ENCODE peak calls at places on chromosomes 5 and 9, in eight cellular contexts. N is Peyer's patch, I is IMR-90, H is body of pancreas, D is breast epithelium, B is right lobe of liver, Q is uterus, Y is GM12891. M is an unnamed sample.

GRCh38 chr5:125311743-125312142 is 565.3 kb upstream of the ZNF608 start:
- DNase-seq in N (no peak), I (peak; percentile 94), H (no peak), D (no peak), B (no peak), Q (no peak), Y (no peak), M (no peak)

GRCh38 chr9:82722556-82722955 is 340.4 kb downstream of the RASEF start:
- DNase-seq in N (no peak), I (no peak), H (no peak), D (no peak), B (no peak), Q (no peak), Y (no peak), M (no peak)

GRCh38 chr9:126690431-126691051 is 76.8 kb downstream of the LMX1B start:
- DNase-seq in N (peak; percentile 73), I (no peak), H (peak; percentile 69), D (peak; percentile 70), B (peak; percentile 60), Q (no peak), Y (peak; percentile 86), M (no peak)

GRCh38 chr5:133870661-133871060 is 97.8 kb downstream of the C5orf15 start:
- DNase-seq in N (no peak), I (peak; percentile 58), H (no peak), D (no peak), B (no peak), Q (no peak), Y (no peak), M (no peak)

GRCh38 chr5:57383093-57383861 is 99.3 kb downstream of the ACTBL2 start:
- DNase-seq in N (no peak), I (peak; percentile 99), H (no peak), D (no peak), B (no peak), Q (no peak), Y (no peak), M (no peak)

GRCh38 chr9:105459329-105459728 is 11.5 kb downstream of the FSD1L start:
- DNase-seq in N (no peak), I (no peak), H (no peak), D (no peak), B (no peak), Q (no peak), Y (no peak), M (no peak)

GRCh38 chr5:160894-161540 is 30.3 kb upstream of the LRRC14B start:
- DNase-seq in N (peak; percentile 25), I (no peak), H (no peak), D (peak; percentile 38), B (no peak), Q (no peak), Y (no peak), M (no peak)

GRCh38 chr5:126119894-126120442 is 303.2 kb upstream of the GRAMD2B start:
- DNase-seq in N (no peak), I (no peak), H (no peak), D (no peak), B (no peak), Q (no peak), Y (no peak), M (no peak)

GRCh38 chr9:128249914-128250838 is 25.6 kb downstream of the GOLGA2 start:
- DNase-seq in N (peak; percentile 98), I (peak; percentile 33), H (peak; percentile 96), D (peak; percentile 93), B (peak; percentile 91), Q (peak; percentile 65), Y (peak; percentile 94), M (no peak)

GRCh38 chr9:126326228-126327015 is at the start of gene MVB12B:
- DNase-seq in N (peak; percentile 72), I (peak; percentile 8), H (peak; percentile 44), D (no peak), B (no peak), Q (peak; percentile 21), Y (peak; percentile 67), M (no peak)

GRCh38 chr5:177008716-177009115 is 2.1 kb upstream of the UIMC1 start:
- DNase-seq in N (no peak), I (no peak), H (no peak), D (no peak), B (no peak), Q (no peak), Y (no peak), M (no peak)

GRCh38 chr5:2740051-2740848 is 11.2 kb downstream of the IRX2 start:
- DNase-seq in N (no peak), I (no peak), H (no peak), D (no peak), B (no peak), Q (no peak), Y (no peak), M (no peak)

GRCh38 chr5:14676320-14676719 is 11.8 kb downstream of the OTULIN start:
- DNase-seq in N (no peak), I (peak; percentile 40), H (peak; percentile 69), D (no peak), B (no peak), Q (no peak), Y (no peak), M (no peak)
- TF ChIP-seq POLR2A in N (no peak), I (no peak), H (no peak), D (no peak), B (no peak), Q (no peak), Y (no peak), M (no peak)

GRCh38 chr5:116880150-116880549 is 305.5 kb upstream of the SEMA6A start:
- DNase-seq in N (no peak), I (no peak), H (no peak), D (no peak), B (no peak), Q (no peak), Y (no peak), M (no peak)
- TF ChIP-seq POLR2A in N (no peak), I (no peak), H (no peak), D (no peak), B (no peak), Q (no peak), Y (no peak), M (no peak)

GRCh38 chr5:181261320-181262085 is 560 bp upstream of the TRIM52 start:
- DNase-seq in N (peak; percentile 86), I (peak; percentile 50), H (peak; percentile 66), D (no peak), B (peak; percentile 85), Q (peak; percentile 62), Y (peak; percentile 52), M (no peak)
- TF ChIP-seq POLR2A in N (peak; percentile 76), I (peak; percentile 69), H (peak; percentile 64), D (peak; percentile 39), B (peak; percentile 84), Q (no peak), Y (peak; percentile 73), M (no peak)

GRCh38 chr5:87411586-87412416 is 929 bp downstream of the CCNH start:
- DNase-seq in N (no peak), I (peak; percentile 63), H (peak; percentile 17), D (no peak), B (no peak), Q (peak; percentile 24), Y (no peak), M (peak; percentile 89)
- TF ChIP-seq POLR2A in N (peak; percentile 16), I (no peak), H (no peak), D (no peak), B (no peak), Q (no peak), Y (no peak), M (no peak)

GRCh38 chr5:131262953-131263541 is 806 bp upstream of the CDC42SE2 start:
- DNase-seq in N (no peak), I (no peak), H (no peak), D (no peak), B (no peak), Q (no peak), Y (no peak), M (no peak)

GRCh38 chr5:131265318-131265803 is 1.5 kb downstream of the CDC42SE2 start:
- DNase-seq in N (no peak), I (peak; percentile 38), H (peak; percentile 47), D (no peak), B (no peak), Q (no peak), Y (no peak), M (no peak)

GRCh38 chr5:131261483-131261882 is 2.4 kb upstream of the CDC42SE2 start:
- DNase-seq in N (no peak), I (no peak), H (no peak), D (no peak), B (no peak), Q (no peak), Y (no peak), M (no peak)

GRCh38 chr5:131264453-131265200 is 774 bp downstream of the CDC42SE2 start:
- DNase-seq in N (peak; percentile 72), I (peak; percentile 28), H (peak; percentile 36), D (no peak), B (peak; percentile 66), Q (peak; percentile 20), Y (no peak), M (no peak)

GRCh38 chr5:131263648-131264452 is at the start of gene CDC42SE2:
- DNase-seq in N (peak; percentile 92), I (peak; percentile 80), H (peak; percentile 84), D (peak; percentile 73), B (peak; percentile 89), Q (peak; percentile 79), Y (peak; percentile 71), M (no peak)
- TF ChIP-seq POLR2A in N (peak; percentile 99), I (peak; percentile 83), H (peak; percentile 95), D (no peak), B (peak; percentile 99), Q (peak; percentile 87), Y (peak; percentile 88), M (peak; percentile 51)

GRCh38 chr9:124011460-124012301 is at the start of gene LHX2:
- DNase-seq in N (no peak), I (peak; percentile 52), H (no peak), D (no peak), B (peak; percentile 68), Q (no peak), Y (no peak), M (no peak)
- TF ChIP-seq POLR2A in N (no peak), I (no peak), H (no peak), D (no peak), B (no peak), Q (no peak), Y (no peak), M (no peak)